ENCODE peak calls at places on chromosomes 11 and 22, in five cellular contexts. C is H1, O is HEK293T, B is GM12878, L is HepG2. Z is an unnamed sample.
A peak's percentile ranks its signal among the peaks of the same experiment; 100 is the strongest.

GRCh38 chr11:63915961-63916836 is 765 bp downstream of the RCOR2 start:
- DNase-seq in C (peak; percentile 99), O (peak; percentile 82), B (no peak), L (peak; percentile 53), Z (peak; percentile 83)

GRCh38 chr11:134932761-134933160 is 520.7 kb upstream of the B3GAT1 start:
- DNase-seq in C (no peak), O (no peak), B (no peak), L (no peak), Z (no peak)

GRCh38 chr11:7251836-7252682 is at the start of gene SYT9:
- DNase-seq in C (peak; percentile 90), O (peak; percentile 64), B (no peak), L (no peak), Z (peak; percentile 63)

GRCh38 chr22:28600546-28601143 is 79.0 kb downstream of the TTC28 start:
- DNase-seq in C (no peak), O (peak; percentile 36), B (no peak), L (peak; percentile 53), Z (no peak)

GRCh38 chr11:77479746-77480352 is 6.0 kb upstream of the PAK1 start:
- DNase-seq in C (no peak), O (no peak), B (no peak), L (no peak), Z (peak; percentile 87)

GRCh38 chr11:65183201-65183891 is 1.6 kb downstream of the CAPN1 start:
- DNase-seq in C (no peak), O (no peak), B (no peak), L (no peak), Z (no peak)

GRCh38 chr11:26847459-26847858 is 125.6 kb upstream of the SLC5A12 start:
- DNase-seq in C (no peak), O (no peak), B (no peak), L (no peak), Z (no peak)

GRCh38 chr22:44384563-44384940 is 71.8 kb upstream of the SHISAL1 start:
- DNase-seq in C (no peak), O (no peak), B (no peak), L (no peak), Z (no peak)

GRCh38 chr22:48941903-48942625 is 885.6 kb downstream of the BRD1 start:
- DNase-seq in C (peak; percentile 33), O (no peak), B (no peak), L (no peak), Z (no peak)

GRCh38 chr11:75495749-75496641 is 29.7 kb downstream of the GDPD5 start:
- DNase-seq in C (peak; percentile 55), O (no peak), B (no peak), L (peak; percentile 67), Z (peak; percentile 43)

GRCh38 chr22:30968015-30968923 is at the start of gene MORC2:
- DNase-seq in C (no peak), O (no peak), B (no peak), L (peak; percentile 58), Z (no peak)

GRCh38 chr11:64884019-64884418 is 5.6 kb upstream of the EHD1 start:
- DNase-seq in C (no peak), O (no peak), B (no peak), L (no peak), Z (no peak)

GRCh38 chr11:120586072-120586471 is 74.5 kb downstream of the GRIK4 start:
- DNase-seq in C (no peak), O (no peak), B (no peak), L (no peak), Z (no peak)

GRCh38 chr22:40414306-40414705 is 43.9 kb downstream of the SGSM3 start:
- DNase-seq in C (no peak), O (no peak), B (no peak), L (no peak), Z (no peak)

GRCh38 chr22:37742374-37743092 is 45.7 kb downstream of the TRIOBP start:
- DNase-seq in C (no peak), O (no peak), B (no peak), L (no peak), Z (no peak)

GRCh38 chr11:63682045-63682915 is 980 bp downstream of the RTN3 start:
- DNase-seq in C (peak; percentile 56), O (peak; percentile 23), B (no peak), L (peak; percentile 8), Z (peak; percentile 36)

GRCh38 chr22:37199839-37200161 is 11.8 kb upstream of the C1QTNF6 start:
- DNase-seq in C (no peak), O (no peak), B (no peak), L (peak; percentile 84), Z (no peak)

GRCh38 chr11:60389279-60389910 is 6.9 kb upstream of the MS4A14 start:
- DNase-seq in C (no peak), O (no peak), B (peak; percentile 71), L (no peak), Z (no peak)
- TF ChIP-seq SUZ12 in C (no peak), O (no peak), B (no peak), L (no peak), Z (no peak)

DNA sequence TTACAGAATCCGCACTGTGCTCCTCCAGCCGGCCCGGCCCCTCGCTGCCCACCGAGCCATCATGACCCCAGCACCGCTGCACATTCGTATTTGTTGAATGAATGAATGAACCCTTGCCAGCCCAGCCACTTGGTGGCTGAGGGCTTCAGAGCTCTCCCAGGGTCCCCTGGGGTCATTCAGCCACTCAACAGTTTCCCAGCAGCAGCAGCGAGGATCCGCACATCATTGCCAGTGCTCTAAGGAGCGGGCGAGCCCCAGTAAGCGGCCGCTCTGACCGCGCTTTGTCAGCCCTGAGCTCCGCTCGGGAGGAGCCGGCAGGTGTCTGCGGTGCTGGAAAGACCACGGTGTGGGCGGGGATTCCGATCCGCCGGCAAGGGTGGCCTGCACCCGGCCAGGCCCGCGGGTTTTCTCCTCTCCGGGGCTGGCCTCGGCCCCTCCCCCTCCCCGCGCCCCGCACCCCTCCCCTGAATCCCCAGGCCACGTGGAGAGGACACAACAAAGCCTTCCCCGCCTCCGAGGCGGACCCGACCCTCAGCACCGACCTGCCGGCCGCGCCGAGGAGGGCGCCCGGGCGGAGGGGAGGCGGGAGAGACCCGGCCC is 563 bp downstream of the BID start:
- DNase-seq in C (peak; percentile 81), O (peak; percentile 67), B (no peak), L (peak; percentile 35), Z (no peak)
- TF ChIP-seq SUZ12 in C (no peak), O (no peak), B (no peak), L (no peak), Z (no peak)

GRCh38 chr11:61076506-61077304 is 25.6 kb upstream of the CD5 start:
- DNase-seq in C (no peak), O (no peak), B (no peak), L (no peak), Z (no peak)

GRCh38 chr11:61072316-61073109 is 29.8 kb upstream of the CD5 start:
- DNase-seq in C (no peak), O (no peak), B (no peak), L (no peak), Z (no peak)

GRCh38 chr11:61079416-61080150 is 22.7 kb upstream of the CD5 start:
- DNase-seq in C (no peak), O (no peak), B (no peak), L (no peak), Z (no peak)

GRCh38 chr11:61077936-61078335 is 24.4 kb upstream of the CD5 start:
- DNase-seq in C (no peak), O (no peak), B (no peak), L (no peak), Z (no peak)

DNA sequence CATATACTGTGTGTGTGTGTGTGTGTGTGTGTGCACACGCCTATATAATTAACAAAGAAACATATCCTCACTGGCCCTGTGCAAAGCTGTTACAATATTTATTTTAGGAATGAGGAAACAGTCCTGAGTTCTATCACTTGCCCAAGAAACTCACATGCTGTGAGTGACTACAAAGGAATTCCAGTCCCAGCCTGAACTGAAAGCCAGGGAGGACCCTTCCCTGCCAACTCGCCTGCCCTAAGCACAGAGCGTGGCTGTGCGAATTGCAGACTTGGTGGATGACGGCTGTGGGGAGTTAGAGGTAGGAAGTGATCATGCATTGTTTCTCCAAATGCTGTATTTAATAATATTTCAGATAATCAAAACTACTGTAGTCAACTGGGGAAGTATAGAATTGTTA is 26.4 kb upstream of the CD5 start:
- DNase-seq in C (no peak), O (no peak), B (no peak), L (peak; percentile 34), Z (peak; percentile 46)
- TF ChIP-seq SUZ12 in C (no peak), O (no peak), B (no peak), L (no peak), Z (no peak)

GRCh38 chr11:66975403-66976047 is 421 bp downstream of the C11orf86 start:
- DNase-seq in C (peak; percentile 55), O (no peak), B (no peak), L (no peak), Z (no peak)

GRCh38 chr11:66974724-66975402 is at the start of gene C11orf86:
- DNase-seq in C (peak; percentile 65), O (no peak), B (no peak), L (no peak), Z (peak; percentile 68)

GRCh38 chr11:66976925-66977324 is 1.8 kb downstream of the C11orf86 start:
- DNase-seq in C (no peak), O (no peak), B (no peak), L (no peak), Z (no peak)

GRCh38 chr11:66973956-66974585 is 1.0 kb upstream of the C11orf86 start:
- DNase-seq in C (no peak), O (no peak), B (no peak), L (no peak), Z (no peak)

GRCh38 chr11:66976048-66976467 is 954 bp downstream of the C11orf86 start:
- DNase-seq in C (peak; percentile 95), O (peak; percentile 67), B (no peak), L (peak; percentile 35), Z (peak; percentile 72)
- TF ChIP-seq SUZ12 in C (no peak), O (no peak), B (no peak), L (no peak), Z (no peak)

Z was measured in NT2/D1.